ENCODE peak calls at places on chromosomes 13 and 19, in five cellular contexts. J, X, S, U and Y are unnamed samples.

GRCh38 chr13:96822900-96823299 is 171.4 kb downstream of the OXGR1 start:
- DNase-seq in U (peak; percentile 49), J (no peak), S (no peak), X (peak; percentile 28), Y (no peak)

GRCh38 chr19:51158474-51159129 is 16.5 kb downstream of the SIGLEC7 start:
- DNase-seq in X (peak; percentile 69), U (peak; percentile 33), J (peak; percentile 81), S (peak; percentile 75), Y (no peak)

GRCh38 chr19:2923510-2923909 is 21.3 kb downstream of the ZNF77 start:
- DNase-seq in X (no peak), U (no peak), J (no peak), S (no peak), Y (no peak)

GRCh38 chr13:44578064-44578394 is 1.9 kb upstream of the TSC22D1 start:
- DNase-seq in J (no peak), X (peak; percentile 26), U (no peak), S (no peak), Y (no peak)

GRCh38 chr13:111846396-111847174 is 220.4 kb upstream of the SOX1 start:
- DNase-seq in X (no peak), J (no peak), U (no peak), S (no peak), Y (no peak)

GRCh38 chr19:18357442-18358264 is 17.3 kb downstream of the PGPEP1 start:
- DNase-seq in U (no peak), J (no peak), X (no peak), S (no peak), Y (no peak)

GRCh38 chr13:32309812-32310706 is 5.1 kb downstream of the ZAR1L start:
- DNase-seq in U (peak; percentile 65), J (peak; percentile 69), X (peak; percentile 39), S (no peak), Y (no peak)

GRCh38 chr19:15623711-15624318 is 8.8 kb downstream of the CYP4F8 start:
- DNase-seq in U (no peak), S (no peak), X (no peak), J (no peak), Y (no peak)

GRCh38 chr13:102648046-102648445 is 46.8 kb downstream of the METTL21C start:
- DNase-seq in S (no peak), J (no peak), X (no peak), U (no peak), Y (no peak)

GRCh38 chr13:35927554-35927953 is 203.6 kb downstream of the DCLK1 start:
- DNase-seq in U (no peak), X (no peak), S (no peak), J (no peak), Y (no peak)

GRCh38 chr13:33644607-33645543 is 173.1 kb upstream of the RFC3 start:
- DNase-seq in S (no peak), U (no peak), X (no peak), J (no peak), Y (no peak)

GRCh38 chr13:42002066-42002465 is 41.2 kb upstream of the VWA8 start:
- DNase-seq in U (no peak), X (no peak), S (no peak), J (no peak), Y (no peak)

GRCh38 chr19:33685541-33685940 is 63.8 kb downstream of the CHST8 start:
- DNase-seq in U (no peak), X (no peak), S (no peak), J (no peak), Y (peak; percentile 43)

GRCh38 chr13:42047561-42048322 is 706 bp upstream of the DGKH start:
- DNase-seq in X (peak; percentile 65), S (peak; percentile 51), J (peak; percentile 82), U (peak; percentile 77), Y (peak; percentile 76)

GRCh38 chr19:21586341-21587116 is 81.1 kb downstream of the ZNF429 start:
- DNase-seq in X (no peak), S (no peak), J (no peak), U (no peak), Y (peak; percentile 70)

GRCh38 chr13:47798906-47799305 is 202.2 kb downstream of the SUCLA2 start:
- DNase-seq in X (no peak), J (peak; percentile 23), U (no peak), S (no peak), Y (no peak)

GRCh38 chr19:16266586-16266942 is 58.1 kb upstream of the KLF2 start:
- DNase-seq in S (no peak), X (no peak), U (no peak), J (peak; percentile 92), Y (no peak)

GRCh38 chr19:10587022-10587838 is at the start of gene AP1M2:
- DNase-seq in J (no peak), U (peak; percentile 76), X (peak; percentile 65), S (no peak), Y (peak; percentile 85)

GRCh38 chr13:43663474-43664090 is 123.2 kb downstream of the ENOX1 start:
- DNase-seq in X (no peak), S (no peak), J (no peak), U (no peak), Y (no peak)

GRCh38 chr19:2550431-2551171 is 74.7 kb downstream of the GADD45B start:
- DNase-seq in X (no peak), U (no peak), J (no peak), S (peak; percentile 48), Y (peak; percentile 52)

GRCh38 chr13:101649490-101650126 is 197.1 kb downstream of the ITGBL1 start:
- DNase-seq in U (no peak), X (no peak), J (no peak), S (no peak), Y (no peak)

GRCh38 chr13:43154839-43155238 is 131.5 kb downstream of the DNAJC15 start:
- DNase-seq in J (no peak), U (no peak), X (no peak), S (no peak), Y (no peak)

GRCh38 chr19:16778796-16779411 is 50.3 kb upstream of the SIN3B start:
- DNase-seq in J (peak; percentile 63), U (peak; percentile 29), X (peak; percentile 35), S (peak; percentile 59), Y (peak; percentile 72)

GRCh38 chr19:53768401-53768800 is 55.7 kb downstream of the NLRP12 start:
- DNase-seq in S (no peak), J (no peak), X (no peak), U (no peak), Y (peak; percentile 46)

GRCh38 chr13:25652764-25653163 is 281.0 kb downstream of the ATP8A2 start:
- DNase-seq in J (no peak), X (no peak), U (no peak), S (no peak), Y (no peak)

GRCh38 chr13:81957121-81957520 is 1616.2 kb upstream of the SPRY2 start:
- DNase-seq in S (no peak), U (no peak), X (no peak), J (no peak), Y (no peak)

GRCh38 chr13:22993148-22993547 is 187.6 kb upstream of the SGCG start:
- DNase-seq in U (no peak), J (no peak), S (no peak), X (no peak), Y (no peak)

GRCh38 chr13:71169125-71169524 is 697.9 kb downstream of the DACH1 start:
- DNase-seq in J (no peak), S (no peak), U (no peak), X (no peak), Y (no peak)

GRCh38 chr13:110676511-110677204 is 29.3 kb downstream of the CARS2 start:
- DNase-seq in U (no peak), S (peak; percentile 75), X (no peak), J (no peak), Y (no peak)

GRCh38 chr19:13699786-13700185 is 64.5 kb upstream of the MRI1 start:
- DNase-seq in X (no peak), S (no peak), J (no peak), U (no peak), Y (no peak)

DNA sequence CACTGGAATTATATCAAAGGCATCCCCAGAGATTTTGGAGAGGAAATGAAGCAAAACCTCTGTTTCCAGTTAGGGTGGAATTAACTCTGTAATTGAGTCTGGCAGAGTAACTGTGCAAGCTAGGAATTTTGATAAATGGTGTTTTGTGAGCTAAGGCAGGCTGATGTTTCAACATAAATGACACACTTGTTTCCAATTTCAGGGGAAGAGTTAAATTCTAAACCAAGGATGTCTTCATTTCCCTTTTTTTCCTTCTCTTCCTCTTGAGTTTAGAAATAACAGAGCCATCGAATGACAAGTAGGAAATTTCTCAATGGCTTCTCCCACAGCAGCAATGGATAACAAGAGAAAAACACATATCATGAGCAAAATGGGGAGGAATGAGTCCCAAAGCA is 131.2 kb downstream of the IRS2 start:
- DNase-seq in S (no peak), X (no peak), U (no peak), J (no peak), Y (no peak)
- H3K4me1 ChIP-seq in S (no peaks in the 10 kb centered on the region), X (peaks cover 15% of the 10 kb centered on the region), U (no peaks in the 10 kb centered on the region), J (no peaks in the 10 kb centered on the region), Y (peaks cover 17% of the 10 kb centered on the region)

DNA sequence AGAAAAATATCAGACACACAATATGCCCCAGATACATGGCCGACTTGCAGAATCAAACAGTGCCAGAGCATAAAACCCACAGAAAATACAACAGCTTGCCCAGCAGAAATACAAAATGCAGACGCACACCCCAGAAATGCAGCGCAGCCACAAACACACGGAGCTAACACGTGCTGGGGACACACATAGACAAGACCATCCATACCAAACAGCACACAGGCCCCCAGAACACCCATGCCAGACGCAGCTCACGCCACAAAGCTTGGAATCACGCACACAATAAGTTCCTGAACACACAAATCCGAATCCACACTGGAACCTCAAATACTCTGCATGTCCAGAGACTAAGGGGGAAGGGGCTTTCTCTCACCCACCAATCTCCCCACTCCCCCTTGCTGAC is 17.1 kb downstream of the CCDC97 start:
- DNase-seq in J (no peak), U (no peak), S (no peak), X (no peak), Y (no peak)
- H3K4me1 ChIP-seq in J (peaks cover 51% of the 10 kb centered on the region), U (no peaks in the 10 kb centered on the region), S (no peaks in the 10 kb centered on the region), X (peaks cover 68% of the 10 kb centered on the region), Y (peaks cover 83% of the 10 kb centered on the region)

GRCh38 chr13:100514788-100515409 is 73.7 kb downstream of the GGACT start:
- DNase-seq in S (peak; percentile 81), J (peak; percentile 75), U (peak; percentile 74), X (peak; percentile 89), Y (peak; percentile 88)

GRCh38 chr13:100512422-100512821 is 76.2 kb downstream of the GGACT start:
- DNase-seq in X (no peak), S (no peak), J (no peak), U (no peak), Y (no peak)

GRCh38 chr13:100513987-100514670 is 74.5 kb downstream of the GGACT start:
- DNase-seq in S (no peak), U (no peak), X (no peak), J (no peak), Y (no peak)

GRCh38 chr13:100511422-100511821 is 77.2 kb downstream of the GGACT start:
- DNase-seq in X (no peak), U (no peak), S (no peak), J (no peak), Y (no peak)

GRCh38 chr13:100513171-100513570 is 75.4 kb downstream of the GGACT start:
- DNase-seq in J (no peak), S (no peak), U (no peak), X (no peak), Y (no peak)
- H3K4me1 ChIP-seq in J (peaks cover 8% of the 10 kb centered on the region), S (no peaks in the 10 kb centered on the region), U (peaks cover 5% of the 10 kb centered on the region), X (peaks cover 9% of the 10 kb centered on the region), Y (peaks cover 10% of the 10 kb centered on the region)

DNA sequence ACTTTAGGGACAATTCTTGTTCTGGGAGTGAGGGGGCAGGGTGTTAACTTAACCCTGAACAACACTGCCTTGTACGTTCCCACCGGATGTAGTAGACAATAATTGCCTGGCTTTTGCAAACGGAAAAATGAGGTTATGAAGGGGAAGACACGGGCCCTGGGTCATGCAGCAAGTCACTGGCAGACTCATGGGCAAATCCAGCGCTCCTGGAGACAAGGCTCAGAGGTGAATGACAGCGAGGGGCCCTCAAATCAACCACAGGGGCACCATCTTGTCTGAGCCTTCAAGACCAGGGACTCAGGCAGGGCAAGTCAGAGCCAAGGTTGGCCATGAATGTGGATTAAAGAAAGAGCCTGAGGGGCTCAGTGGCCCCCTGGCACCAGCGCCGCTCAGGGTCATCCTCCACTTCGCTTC is 2.8 kb downstream of the RASA3 start:
- DNase-seq in J (peak; percentile 52), S (no peak), U (no peak), X (no peak), Y (no peak)
- H3K4me1 ChIP-seq in J (peaks cover 65% of the 10 kb centered on the region), S (no peaks in the 10 kb centered on the region), U (no peaks in the 10 kb centered on the region), X (peaks cover 39% of the 10 kb centered on the region), Y (peaks cover 46% of the 10 kb centered on the region)